ENCODE peak calls at places on chromosome 18, in four cellular contexts. One of them, this sample, is unnamed.
A peak's percentile ranks its signal among the peaks of the same experiment; 100 is the strongest.

GRCh38 chr18:33596178-33596854 is 18.3 kb downstream of the ASXL3 start:
- DNase-seq in NB4: no peak
- DNase-seq in MCF 10A: peak; percentile 37
- DNase-seq in NCI-H1417: peak; percentile 61
- DNase-seq in this sample: peak; percentile 90

GRCh38 chr18:31688601-31689000 is 4.2 kb upstream of the B4GALT6 start:
- DNase-seq in NB4: no peak
- DNase-seq in MCF 10A: no peak
- DNase-seq in NCI-H1417: no peak
- DNase-seq in this sample: no peak

GRCh38 chr18:57982372-57983021 is 61.5 kb upstream of the NEDD4L start:
- DNase-seq in NB4: no peak
- DNase-seq in MCF 10A: no peak
- DNase-seq in NCI-H1417: no peak
- DNase-seq in this sample: no peak

GRCh38 chr18:78995740-78996395 is 16.2 kb downstream of the SALL3 start:
- DNase-seq in NB4: no peak
- DNase-seq in MCF 10A: no peak
- DNase-seq in NCI-H1417: no peak
- DNase-seq in this sample: no peak

GRCh38 chr18:39414009-39414700 is 1848.6 kb upstream of the CELF4 start:
- DNase-seq in NB4: no peak
- DNase-seq in MCF 10A: peak; percentile 83
- DNase-seq in NCI-H1417: no peak
- DNase-seq in this sample: peak; percentile 96

GRCh38 chr18:44729631-44730101 is 49.0 kb downstream of the SETBP1 start:
- DNase-seq in NB4: peak; percentile 58
- DNase-seq in MCF 10A: no peak
- DNase-seq in NCI-H1417: no peak
- DNase-seq in this sample: peak; percentile 30

GRCh38 chr18:59767732-59768131 is 70.5 kb upstream of the CCBE1 start:
- DNase-seq in NB4: no peak
- DNase-seq in MCF 10A: no peak
- DNase-seq in NCI-H1417: no peak
- DNase-seq in this sample: peak; percentile 68

GRCh38 chr18:68035709-68036522 is 519.4 kb upstream of the DSEL start:
- DNase-seq in NB4: peak; percentile 17
- DNase-seq in MCF 10A: no peak
- DNase-seq in NCI-H1417: no peak
- DNase-seq in this sample: no peak

GRCh38 chr18:59002974-59003594 is 136.6 kb upstream of the SEC11C start:
- DNase-seq in NB4: no peak
- DNase-seq in MCF 10A: no peak
- DNase-seq in NCI-H1417: no peak
- DNase-seq in this sample: peak; percentile 76

GRCh38 chr18:2889761-2890192 is 43.0 kb downstream of the EMILIN2 start:
- DNase-seq in NB4: no peak
- DNase-seq in MCF 10A: no peak
- DNase-seq in NCI-H1417: peak; percentile 36
- DNase-seq in this sample: peak; percentile 35

GRCh38 chr18:12291690-12292089 is 16.4 kb upstream of the TUBB6 start:
- DNase-seq in NB4: no peak
- DNase-seq in MCF 10A: no peak
- DNase-seq in NCI-H1417: no peak
- DNase-seq in this sample: no peak

GRCh38 chr18:79397830-79398761 is 2.4 kb downstream of the NFATC1 start:
- DNase-seq in NB4: no peak
- DNase-seq in MCF 10A: no peak
- DNase-seq in NCI-H1417: no peak
- DNase-seq in this sample: no peak

GRCh38 chr18:58977801-58978200 is 113.1 kb downstream of the ZNF532 start:
- DNase-seq in NB4: no peak
- DNase-seq in MCF 10A: no peak
- DNase-seq in NCI-H1417: no peak
- DNase-seq in this sample: no peak

GRCh38 chr18:23380001-23380550 is 73.0 kb upstream of the RIOK3 start:
- DNase-seq in NB4: no peak
- DNase-seq in MCF 10A: no peak
- DNase-seq in NCI-H1417: peak; percentile 82
- DNase-seq in this sample: peak; percentile 57

GRCh38 chr18:76985951-76986236 is 146.7 kb downstream of the MBP start:
- DNase-seq in NB4: no peak
- DNase-seq in MCF 10A: no peak
- DNase-seq in NCI-H1417: no peak
- DNase-seq in this sample: no peak

GRCh38 chr18:58525517-58525916 is 103.4 kb downstream of the ALPK2 start:
- DNase-seq in NB4: no peak
- DNase-seq in MCF 10A: no peak
- DNase-seq in NCI-H1417: no peak
- DNase-seq in this sample: peak; percentile 89

GRCh38 chr18:48161911-48162698 is 231.6 kb upstream of the SMAD2 start:
- DNase-seq in NB4: peak; percentile 75
- DNase-seq in MCF 10A: peak; percentile 34
- DNase-seq in NCI-H1417: peak; percentile 96
- DNase-seq in this sample: no peak

GRCh38 chr18:46448347-46448746 is 208.7 kb downstream of the LOXHD1 start:
- DNase-seq in NB4: no peak
- DNase-seq in MCF 10A: no peak
- DNase-seq in NCI-H1417: no peak
- DNase-seq in this sample: no peak

GRCh38 chr18:34913837-34914755 is 127.1 kb upstream of the MAPRE2 start:
- DNase-seq in NB4: peak; percentile 16
- DNase-seq in MCF 10A: peak; percentile 13
- DNase-seq in NCI-H1417: no peak
- DNase-seq in this sample: no peak

GRCh38 chr18:31497711-31498449 is at the start of gene DSG2:
- DNase-seq in NB4: peak; percentile 60
- DNase-seq in MCF 10A: peak; percentile 83
- DNase-seq in NCI-H1417: peak; percentile 67
- DNase-seq in this sample: peak; percentile 53

GRCh38 chr18:57738078-57738477 is 65.0 kb downstream of the ATP8B1 start:
- DNase-seq in NB4: no peak
- DNase-seq in MCF 10A: no peak
- DNase-seq in NCI-H1417: no peak
- DNase-seq in this sample: no peak

GRCh38 chr18:939167-939566 is 34.5 kb downstream of the ADCYAP1 start:
- DNase-seq in NB4: no peak
- DNase-seq in MCF 10A: peak; percentile 37
- DNase-seq in NCI-H1417: no peak
- DNase-seq in this sample: peak; percentile 55

GRCh38 chr18:36153771-36154170 is 24.1 kb downstream of the ELP2 start:
- DNase-seq in NB4: no peak
- DNase-seq in MCF 10A: no peak
- DNase-seq in NCI-H1417: no peak
- DNase-seq in this sample: no peak

GRCh38 chr18:67783215-67783946 is 266.9 kb upstream of the DSEL start:
- DNase-seq in NB4: peak; percentile 29
- DNase-seq in MCF 10A: peak; percentile 83
- DNase-seq in NCI-H1417: no peak
- DNase-seq in this sample: peak; percentile 95

GRCh38 chr18:72041313-72042032 is 502.7 kb downstream of the CBLN2 start:
- DNase-seq in NB4: no peak
- DNase-seq in MCF 10A: peak; percentile 2
- DNase-seq in NCI-H1417: no peak
- DNase-seq in this sample: no peak

GRCh38 chr18:63182247-63182771 is 137.3 kb downstream of the BCL2 start:
- DNase-seq in NB4: no peak
- DNase-seq in MCF 10A: no peak
- DNase-seq in NCI-H1417: no peak
- DNase-seq in this sample: no peak